ENCODE peak calls at places on chromosome X, in four cellular contexts. One of them, this sample, is unnamed.

GRCh38 chrX:16433021-16433420 is 216.9 kb upstream of the S100G start:
- DNase-seq in H9: no peak
- DNase-seq in H1: no peak
- DNase-seq in IMR-90: no peak
- DNase-seq in this sample: no peak

GRCh38 chrX:7261672-7262332 is 113.8 kb upstream of the PUDP start:
- DNase-seq in H9: no peak
- DNase-seq in H1: no peak
- DNase-seq in IMR-90: no peak
- DNase-seq in this sample: no peak

GRCh38 chrX:110678591-110678990 is 117.0 kb downstream of the CHRDL1 start:
- DNase-seq in H9: no peak
- DNase-seq in H1: no peak
- DNase-seq in IMR-90: no peak
- DNase-seq in this sample: peak

GRCh38 chrX:122046815-122047214 is 999.4 kb downstream of the GLUD2 start:
- DNase-seq in H9: no peak
- DNase-seq in H1: no peak
- DNase-seq in IMR-90: no peak
- DNase-seq in this sample: no peak

GRCh38 chrX:5898463-5898862 is 330.2 kb downstream of the NLGN4X start:
- DNase-seq in H9: no peak
- DNase-seq in H1: no peak
- DNase-seq in IMR-90: no peak
- DNase-seq in this sample: no peak

GRCh38 chrX:125826080-125826479 is 340.0 kb downstream of the DCAF12L2 start:
- DNase-seq in H9: no peak
- DNase-seq in H1: no peak
- DNase-seq in IMR-90: no peak
- DNase-seq in this sample: peak

GRCh38 chrX:18099745-18100144 is 120.9 kb downstream of the BEND2 start:
- DNase-seq in H9: no peak
- DNase-seq in H1: no peak
- DNase-seq in IMR-90: no peak
- DNase-seq in this sample: peak

GRCh38 chrX:41512394-41512793 is 65.3 kb downstream of the NYX start:
- DNase-seq in H9: no peak
- DNase-seq in H1: no peak
- DNase-seq in IMR-90: no peak
- DNase-seq in this sample: no peak

GRCh38 chrX:134865730-134866129 is 125.1 kb upstream of the SMIM10 start:
- DNase-seq in H9: no peak
- DNase-seq in H1: no peak
- DNase-seq in IMR-90: no peak
- DNase-seq in this sample: no peak

GRCh38 chrX:40418413-40419195 is 162.2 kb upstream of the ATP6AP2 start:
- DNase-seq in H9: no peak
- DNase-seq in H1: no peak
- DNase-seq in IMR-90: no peak
- DNase-seq in this sample: no peak

GRCh38 chrX:71095555-71095970 is at the start of gene FOXO4:
- DNase-seq in H9: peak
- DNase-seq in H1: peak
- DNase-seq in IMR-90: peak
- DNase-seq in this sample: peak

GRCh38 chrX:53279296-53280237 is 1.8 kb downstream of the IQSEC2 start:
- DNase-seq in H9: no peak
- DNase-seq in H1: no peak
- DNase-seq in IMR-90: no peak
- DNase-seq in this sample: peak

GRCh38 chrX:5236096-5236495 is 992.6 kb downstream of the NLGN4X start:
- DNase-seq in H9: peak
- DNase-seq in H1: no peak
- DNase-seq in IMR-90: no peak
- DNase-seq in this sample: peak

GRCh38 chrX:153727108-153727931 is 2.7 kb downstream of the ABCD1 start:
- DNase-seq in H9: no peak
- DNase-seq in H1: no peak
- DNase-seq in IMR-90: no peak
- DNase-seq in this sample: peak

GRCh38 chrX:69616520-69617203 is 749 bp downstream of the EDA start:
- DNase-seq in H9: peak
- DNase-seq in H1: no peak
- DNase-seq in IMR-90: no peak
- DNase-seq in this sample: peak

GRCh38 chrX:47223476-47224250 is 5.2 kb downstream of the CDK16 start:
- DNase-seq in H9: no peak
- DNase-seq in H1: no peak
- DNase-seq in IMR-90: no peak
- DNase-seq in this sample: no peak

GRCh38 chrX:34132028-34132427 is at the start of gene FAM47A:
- DNase-seq in H9: no peak
- DNase-seq in H1: no peak
- DNase-seq in IMR-90: no peak
- DNase-seq in this sample: no peak

GRCh38 chrX:20455001-20455400 is 188.3 kb upstream of the RPS6KA3 start:
- DNase-seq in H9: no peak
- DNase-seq in H1: no peak
- DNase-seq in IMR-90: no peak
- DNase-seq in this sample: no peak

GRCh38 chrX:136204571-136204970 is 46.6 kb downstream of the MAP7D3 start:
- DNase-seq in H9: peak
- DNase-seq in H1: no peak
- DNase-seq in IMR-90: peak
- DNase-seq in this sample: peak

GRCh38 chrX:110286126-110286525 is 31.8 kb downstream of the AMMECR1 start:
- DNase-seq in H9: no peak
- DNase-seq in H1: no peak
- DNase-seq in IMR-90: peak
- DNase-seq in this sample: no peak

GRCh38 chrX:15107367-15107988 is 162.4 kb downstream of the ASB9 start:
- DNase-seq in H9: no peak
- DNase-seq in H1: no peak
- DNase-seq in IMR-90: no peak
- DNase-seq in this sample: peak

GRCh38 chrX:34764842-34765241 is 107.8 kb upstream of the TMEM47 start:
- DNase-seq in H9: peak
- DNase-seq in H1: peak
- DNase-seq in IMR-90: no peak
- DNase-seq in this sample: peak

GRCh38 chrX:153625271-153626024 is 21.6 kb upstream of the DUSP9 start:
- DNase-seq in H9: no peak
- DNase-seq in H1: no peak
- DNase-seq in IMR-90: no peak
- DNase-seq in this sample: no peak

GRCh38 chrX:46381630-46382029 is 163.6 kb downstream of the ZNF674 start:
- DNase-seq in H9: peak
- DNase-seq in H1: no peak
- DNase-seq in IMR-90: peak
- DNase-seq in this sample: peak

GRCh38 chrX:28595346-28595745 is 8.1 kb downstream of the IL1RAPL1 start:
- DNase-seq in H9: no peak
- DNase-seq in H1: no peak
- DNase-seq in IMR-90: no peak
- DNase-seq in this sample: no peak
- H4K5ac ChIP-seq in H9: no peak
- H4K5ac ChIP-seq in H1: no peak
- H4K5ac ChIP-seq in IMR-90: no peak
- H4K5ac ChIP-seq in this sample: no peak

GRCh38 chrX:12949205-12949926 is 25.5 kb upstream of the TMSB4X start:
- DNase-seq in H9: no peak
- DNase-seq in H1: no peak
- DNase-seq in IMR-90: peak
- DNase-seq in this sample: no peak
- H4K5ac ChIP-seq in H9: no peak
- H4K5ac ChIP-seq in H1: no peak
- H4K5ac ChIP-seq in IMR-90: peak
- H4K5ac ChIP-seq in this sample: no peak

DNA sequence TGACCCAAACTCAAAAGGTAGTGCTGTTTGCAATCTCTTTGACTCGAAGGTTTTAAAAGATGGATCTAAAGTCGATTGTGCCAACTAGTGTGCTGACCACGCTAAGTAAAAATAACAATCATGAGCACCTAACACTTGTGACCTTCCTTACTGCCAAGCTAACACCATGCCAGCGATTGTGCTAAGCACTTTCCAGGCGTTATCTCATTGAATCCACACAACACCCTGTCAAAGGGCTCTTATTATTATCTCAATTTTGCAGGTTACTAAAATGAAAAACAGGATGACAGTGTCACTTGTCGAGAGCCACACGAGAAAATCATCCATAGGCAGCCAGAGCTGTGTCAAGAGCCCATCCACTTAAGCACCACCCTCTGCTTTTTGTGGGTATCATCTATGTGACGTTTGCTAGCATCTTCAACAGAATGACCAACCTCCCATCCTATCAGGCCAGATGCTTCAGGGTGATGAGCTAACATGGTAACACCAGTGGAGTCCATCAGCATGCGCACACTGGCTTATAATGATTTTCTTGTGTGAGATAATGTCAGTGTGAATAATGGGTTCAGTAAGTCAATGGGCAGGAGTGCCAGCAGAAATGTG is 893 bp upstream of the GAB3 start:
- DNase-seq in H9: no peak
- DNase-seq in H1: no peak
- DNase-seq in IMR-90: no peak
- DNase-seq in this sample: no peak
- H4K5ac ChIP-seq in H9: no peak
- H4K5ac ChIP-seq in H1: no peak
- H4K5ac ChIP-seq in IMR-90: no peak
- H4K5ac ChIP-seq in this sample: no peak

DNA sequence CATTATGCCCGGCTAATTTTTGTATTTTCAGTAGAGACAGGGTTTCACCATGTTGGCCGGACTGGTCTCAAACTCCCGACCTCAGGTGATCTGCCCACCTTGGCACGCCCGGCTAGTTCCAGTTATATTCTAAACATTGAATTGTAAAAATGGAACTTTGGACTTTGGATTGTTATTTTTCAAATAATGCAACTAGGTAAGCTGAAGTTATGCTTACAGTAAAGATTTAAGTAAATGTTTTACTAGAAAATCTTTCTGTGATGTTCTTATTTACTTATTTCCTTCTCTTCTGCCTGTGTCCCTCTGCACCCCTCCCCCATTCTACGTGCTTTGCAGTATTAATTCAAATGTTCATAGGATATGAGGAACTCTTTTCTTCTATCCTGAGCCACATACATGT is 26.1 kb downstream of the GK start:
- DNase-seq in H9: no peak
- DNase-seq in H1: no peak
- DNase-seq in IMR-90: no peak
- DNase-seq in this sample: no peak
- H4K5ac ChIP-seq in H9: no peak
- H4K5ac ChIP-seq in H1: no peak
- H4K5ac ChIP-seq in IMR-90: no peak
- H4K5ac ChIP-seq in this sample: no peak

DNA sequence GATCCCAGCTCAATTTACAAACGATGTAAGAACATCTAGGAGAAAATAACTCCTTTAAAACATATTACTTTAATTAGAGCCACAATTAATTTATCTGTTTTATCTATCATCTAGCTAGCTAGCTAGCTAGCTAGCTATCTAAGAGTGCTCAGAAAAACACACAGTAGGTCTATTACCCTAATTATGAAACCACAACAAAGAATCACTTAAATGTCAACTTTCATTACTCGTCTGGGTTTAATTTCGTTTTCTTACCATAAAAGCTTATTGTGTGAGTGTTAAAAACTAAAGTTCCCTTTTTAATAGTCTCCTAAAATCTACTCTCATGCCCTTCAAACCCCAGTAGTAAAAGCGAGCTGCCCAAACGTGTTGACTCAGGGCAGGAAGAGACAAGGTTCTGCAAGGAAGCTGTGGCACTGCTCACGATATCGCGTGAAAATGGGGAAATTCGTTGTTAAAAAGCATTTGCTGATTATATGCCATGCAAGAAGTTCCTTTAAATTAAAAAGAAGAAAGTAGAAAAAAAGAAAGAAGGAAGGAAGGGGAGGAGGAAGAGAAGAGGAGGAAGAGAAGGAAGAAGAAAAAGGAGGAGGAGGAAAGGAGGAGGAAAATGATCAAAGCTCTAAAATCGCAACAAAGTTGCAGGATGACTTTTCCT is 617 bp downstream of the MBNL3 start:
- DNase-seq in H9: no peak
- DNase-seq in H1: no peak
- DNase-seq in IMR-90: peak
- DNase-seq in this sample: peak
- H4K5ac ChIP-seq in H9: no peak
- H4K5ac ChIP-seq in H1: no peak
- H4K5ac ChIP-seq in IMR-90: no peak
- H4K5ac ChIP-seq in this sample: no peak

DNA sequence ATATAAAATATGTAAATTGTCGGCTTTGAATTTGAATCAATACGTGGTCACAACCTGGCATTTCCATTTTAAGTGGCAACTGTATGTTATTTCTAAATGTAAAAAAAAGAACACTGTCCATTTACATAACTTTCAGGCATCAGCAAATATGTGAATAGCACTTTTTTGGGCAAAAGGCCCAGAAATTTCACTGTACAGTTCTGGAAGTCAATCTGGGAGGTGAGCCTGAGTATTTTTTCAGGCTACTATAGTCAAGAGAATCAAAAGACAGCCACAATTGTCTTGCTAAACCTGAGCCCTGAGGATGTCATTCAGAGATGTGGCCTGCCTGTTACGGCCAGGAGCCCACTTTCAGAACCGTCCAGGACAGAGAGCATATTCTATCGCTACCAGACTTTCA is 543.9 kb upstream of the MAGEB2 start:
- DNase-seq in H9: no peak
- DNase-seq in H1: no peak
- DNase-seq in IMR-90: peak
- DNase-seq in this sample: no peak
- H4K5ac ChIP-seq in H9: no peak
- H4K5ac ChIP-seq in H1: no peak
- H4K5ac ChIP-seq in IMR-90: no peak
- H4K5ac ChIP-seq in this sample: no peak

GRCh38 chrX:50036481-50036880 is 114.1 kb downstream of the CLCN5 start:
- DNase-seq in H9: no peak
- DNase-seq in H1: no peak
- DNase-seq in IMR-90: no peak
- DNase-seq in this sample: no peak

DNA sequence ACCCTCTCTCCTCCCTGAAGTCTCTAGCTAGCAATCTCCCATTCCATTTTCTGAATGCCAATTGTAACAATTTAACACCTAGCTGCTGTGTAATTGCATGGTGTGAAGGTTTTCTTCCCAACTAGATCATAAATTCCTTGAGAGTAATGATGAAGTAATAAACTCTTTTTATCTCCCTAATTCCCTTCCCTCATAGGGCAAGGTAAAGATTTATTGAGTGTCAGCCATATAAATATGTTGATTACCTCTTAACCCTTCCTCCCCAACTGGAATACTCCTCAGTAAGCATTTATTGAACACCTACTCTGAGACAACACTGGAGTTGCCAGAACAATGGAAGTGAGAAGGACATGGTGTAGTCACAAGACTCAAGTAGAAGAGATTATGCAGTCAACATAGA is 112.7 kb downstream of the CLCN5 start:
- DNase-seq in H9: no peak
- DNase-seq in H1: no peak
- DNase-seq in IMR-90: no peak
- DNase-seq in this sample: peak
- H4K5ac ChIP-seq in H9: no peak
- H4K5ac ChIP-seq in H1: no peak
- H4K5ac ChIP-seq in IMR-90: no peak
- H4K5ac ChIP-seq in this sample: no peak

This sample was measured in mesendoderm.